ENCODE peak calls at places on chromosomes 13 and 19, in six cellular contexts. O, U, P, E, M and R are unnamed samples.

GRCh38 chr13:98860491-98860890 is 108.0 kb upstream of the SLC15A1 start:
- DNase-seq in O (no peak), U (no peak), P (no peak), E (no peak), M (no peak), R (no peak)

GRCh38 chr13:59679239-59679638 is 484.5 kb downstream of the DIAPH3 start:
- DNase-seq in O (no peak), U (no peak), P (no peak), E (no peak), M (no peak), R (no peak)

GRCh38 chr13:96816261-96816660 is 178.0 kb downstream of the OXGR1 start:
- DNase-seq in O (no peak), U (no peak), P (no peak), E (no peak), M (peak; percentile 24), R (no peak)

GRCh38 chr19:57613941-57614743 is at the start of gene ZNF134:
- DNase-seq in O (peak; percentile 94), U (peak; percentile 93), P (peak; percentile 95), E (peak; percentile 93), M (peak; percentile 70), R (peak; percentile 91)

GRCh38 chr13:84802073-84802472 is 919.8 kb upstream of the SLITRK1 start:
- DNase-seq in O (no peak), U (no peak), P (no peak), E (no peak), M (no peak), R (no peak)

GRCh38 chr19:11096210-11096841 is 7.1 kb downstream of the LDLR start:
- DNase-seq in O (peak; percentile 33), U (no peak), P (no peak), E (no peak), M (no peak), R (peak; percentile 49)

GRCh38 chr13:66040506-66040905 is 1189.6 kb downstream of the PCDH9 start:
- DNase-seq in O (no peak), U (no peak), P (no peak), E (no peak), M (no peak), R (no peak)

GRCh38 chr19:35311901-35312665 is 16.9 kb upstream of the CD22 start:
- DNase-seq in O (no peak), U (no peak), P (no peak), E (no peak), M (no peak), R (peak; percentile 42)

GRCh38 chr19:2613507-2614295 is 88.8 kb downstream of the GNG7 start:
- DNase-seq in O (peak; percentile 50), U (no peak), P (no peak), E (peak; percentile 60), M (no peak), R (no peak)

DNA sequence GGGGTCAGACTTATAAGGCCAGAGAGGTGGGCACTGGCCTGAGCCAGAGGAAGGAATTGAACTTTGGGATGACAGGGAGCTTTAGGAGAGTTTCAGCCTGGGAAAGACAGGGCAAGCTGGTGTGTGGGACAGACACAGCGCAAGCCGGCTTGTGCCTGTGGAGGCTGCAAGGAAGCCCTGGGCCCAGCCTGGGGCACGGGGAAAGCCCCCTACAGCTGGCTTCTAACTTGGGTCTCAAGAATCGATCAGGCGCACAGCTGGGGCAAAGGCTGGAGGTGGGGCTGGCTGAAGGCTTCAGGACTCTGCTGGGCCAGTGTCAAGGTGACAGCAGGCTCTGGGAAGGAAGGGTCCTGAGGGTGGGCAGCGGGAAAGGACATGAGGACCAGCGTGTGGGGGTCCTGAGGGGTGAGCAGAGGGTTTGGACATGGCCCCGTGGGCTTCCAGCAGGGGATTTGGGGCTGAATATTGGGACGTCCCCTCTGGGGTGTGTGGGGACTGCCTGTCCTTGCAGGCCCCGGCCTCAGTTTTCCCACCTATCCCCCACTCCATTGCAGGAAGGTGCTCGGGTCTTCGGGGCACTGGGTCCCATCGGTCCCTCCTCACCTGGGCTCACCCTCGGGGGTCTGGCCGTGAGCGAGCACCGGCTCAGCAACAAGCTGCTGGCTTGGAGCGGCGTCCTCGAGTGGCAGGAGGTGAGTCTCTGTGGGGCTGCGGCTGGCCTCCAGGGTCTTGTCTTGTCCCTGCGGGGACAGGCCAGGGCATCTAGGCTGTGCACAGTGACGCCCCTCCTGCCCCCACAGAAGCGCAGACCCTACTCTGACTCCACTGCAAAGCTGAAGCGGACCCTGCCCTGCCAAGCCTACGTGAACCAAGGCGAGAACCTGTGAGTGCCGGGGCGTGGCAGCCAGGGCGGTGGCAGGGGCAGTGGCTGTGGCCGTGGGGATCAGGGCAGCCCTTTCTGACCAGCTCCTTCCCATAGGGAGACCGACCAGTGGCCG is 3.2 kb downstream of the PTOV1 start:
- DNase-seq in O (no peak), U (no peak), P (no peak), E (no peak), M (no peak), R (peak; percentile 29)
- TF ChIP-seq POLR2A in O (no peak), U (no peak), P (peak; percentile 20), E (no peak), M (no peak), R (no peak)

GRCh38 chr13:114130708-114131580 is 1.5 kb downstream of the RASA3 start:
- DNase-seq in O (peak; percentile 53), U (no peak), P (peak; percentile 23), E (no peak), M (no peak), R (no peak)
- TF ChIP-seq EP300 in O (no peak), U (no peak), P (no peak), E (no peak), M (peak; percentile 20), R (no peak)

DNA sequence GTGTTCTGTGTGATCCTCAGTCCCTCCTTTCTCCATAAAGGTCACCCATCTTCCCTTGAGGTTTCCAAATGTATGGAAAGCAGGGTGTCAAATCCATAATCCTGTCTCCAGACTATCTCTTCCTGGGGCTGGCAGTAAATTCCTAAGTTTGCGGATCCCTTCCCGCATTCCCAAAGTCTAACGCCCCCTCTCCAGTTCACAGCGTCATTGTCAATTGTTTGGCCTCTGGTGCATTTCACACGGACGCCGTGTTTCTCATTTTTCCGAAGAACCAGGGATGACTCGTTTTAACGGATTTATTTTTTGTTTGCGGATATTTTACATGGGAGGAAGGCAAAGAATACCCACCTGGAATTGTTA is 32.6 kb downstream of the ZNF136 start:
- DNase-seq in O (no peak), U (no peak), P (no peak), E (no peak), M (no peak), R (no peak)
- H3K4me3 ChIP-seq in O (peak overlapping the region; percentile 8), U (peak overlapping the region; percentile 69), P (no peak overlapping the region), E (peak overlapping the region; percentile 75), M (peak overlapping the region; percentile 51), R (peak overlapping the region; percentile 57)

GRCh38 chr19:410243-410781 is 1.4 kb upstream of the C2CD4C start:
- DNase-seq in O (no peak), U (peak; percentile 70), P (no peak), E (no peak), M (no peak), R (no peak)

GRCh38 chr19:407501-408440 is 1.2 kb downstream of the C2CD4C start:
- DNase-seq in O (no peak), U (peak; percentile 65), P (no peak), E (no peak), M (no peak), R (no peak)

GRCh38 chr19:408441-409005 is 424 bp downstream of the C2CD4C start:
- DNase-seq in O (no peak), U (peak; percentile 72), P (no peak), E (no peak), M (peak; percentile 6), R (no peak)

GRCh38 chr19:409515-410242 is 732 bp upstream of the C2CD4C start:
- DNase-seq in O (no peak), U (peak; percentile 77), P (peak; percentile 28), E (no peak), M (peak; percentile 8), R (no peak)

DNA sequence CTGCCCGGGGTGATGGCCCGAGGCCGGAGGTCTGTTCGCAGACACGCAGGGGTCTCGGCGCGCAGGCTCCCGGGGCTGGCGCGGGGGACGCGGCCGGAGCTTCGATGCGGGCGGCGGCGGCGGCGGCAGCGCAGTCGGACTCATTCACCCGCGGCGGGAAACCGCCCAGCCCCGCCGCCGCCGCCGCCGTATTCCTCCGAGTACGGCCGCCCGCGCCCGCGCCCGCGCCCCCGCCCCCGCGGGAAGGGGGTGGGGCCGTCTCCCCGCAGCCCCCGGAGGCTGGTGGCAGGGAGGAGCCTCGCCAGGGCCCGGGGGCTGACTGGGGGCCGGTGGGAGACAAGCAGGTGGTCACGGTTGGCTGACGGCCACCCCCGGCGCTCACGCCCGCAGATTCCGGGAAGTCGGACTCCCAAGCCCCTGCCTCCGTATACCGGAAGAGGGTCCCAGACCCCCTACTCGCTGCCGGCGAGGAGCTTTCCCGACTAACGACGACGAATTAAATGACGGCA is at the start of gene C2CD4C:
- DNase-seq in O (no peak), U (peak; percentile 49), P (no peak), E (no peak), M (peak; percentile 10), R (no peak)
- TF ChIP-seq POLR2A in O (no peak), U (no peak), P (no peak), E (no peak), M (no peak), R (no peak)

GRCh38 chr13:67228909-67229308 is 1.2 kb downstream of the PCDH9 start:
- DNase-seq in O (no peak), U (no peak), P (no peak), E (no peak), M (no peak), R (no peak)

GRCh38 chr13:67231481-67231940 is 1.4 kb upstream of the PCDH9 start:
- DNase-seq in O (no peak), U (no peak), P (no peak), E (no peak), M (no peak), R (no peak)

GRCh38 chr13:67230774-67231480 is 791 bp upstream of the PCDH9 start:
- DNase-seq in O (peak; percentile 39), U (peak; percentile 86), P (peak; percentile 31), E (peak; percentile 67), M (peak; percentile 19), R (peak; percentile 61)

GRCh38 chr13:67229438-67230242 is 496 bp downstream of the PCDH9 start:
- DNase-seq in O (no peak), U (no peak), P (peak; percentile 13), E (no peak), M (no peak), R (no peak)

GRCh38 chr13:67230243-67230773 is at the start of gene PCDH9:
- DNase-seq in O (peak; percentile 87), U (peak; percentile 94), P (peak; percentile 77), E (peak; percentile 95), M (peak; percentile 95), R (peak; percentile 92)
- TF ChIP-seq EP300 in O (no peak), U (no peak), P (no peak), E (no peak), M (peak; percentile 99), R (no peak)